ENCODE peak calls at places on chromosomes 7 and 10, in six cellular contexts. X is GM12865, Z is NCI-H1694, G is mesothelial cell of epicardium, V is SHP77, F is cardiac fibroblast. B is an unnamed sample.

GRCh38 chr7:105353752-105354328 is 34.9 kb downstream of the SRPK2 start:
- DNase-seq in X (peak), Z (no peak), G (no peak), V (no peak), F (peak), B (peak)

GRCh38 chr7:91850455-91850854 is 30.0 kb downstream of the MTERF1 start:
- DNase-seq in X (no peak), Z (no peak), G (no peak), V (no peak), F (no peak), B (no peak)

GRCh38 chr7:14385074-14385473 is 395.6 kb upstream of the ETV1 start:
- DNase-seq in X (no peak), Z (no peak), G (no peak), V (no peak), F (no peak), B (no peak)

GRCh38 chr7:21944616-21945373 is 904 bp downstream of the CDCA7L start:
- DNase-seq in X (peak), Z (no peak), G (no peak), V (peak), F (peak), B (no peak)

GRCh38 chr7:47373871-47374451 is 207.9 kb downstream of the TNS3 start:
- DNase-seq in X (no peak), Z (no peak), G (no peak), V (peak), F (no peak), B (no peak)

GRCh38 chr7:137816696-137817320 is 30.0 kb downstream of the DGKI start:
- DNase-seq in X (peak), Z (no peak), G (no peak), V (no peak), F (peak), B (peak)

GRCh38 chr10:3071405-3072198 is 4.3 kb downstream of the PFKP start:
- DNase-seq in X (no peak), Z (no peak), G (no peak), V (no peak), F (peak), B (peak)

GRCh38 chr7:55344840-55345239 is 20.3 kb upstream of the LANCL2 start:
- DNase-seq in X (no peak), Z (no peak), G (no peak), V (no peak), F (no peak), B (no peak)

GRCh38 chr10:125000366-125001312 is 58.7 kb downstream of the ZRANB1 start:
- DNase-seq in X (no peak), Z (no peak), G (no peak), V (no peak), F (no peak), B (peak)

GRCh38 chr10:118754132-118754555 is 626 bp downstream of the CACUL1 start:
- DNase-seq in X (peak), Z (no peak), G (peak), V (no peak), F (peak), B (peak)

B was measured in RPMI7951.